ENCODE peak calls at places on chromosomes 12 and 14, in eight cellular contexts. W is fibroblast of pulmonary artery, P is fibroblast of mammary gland, H is left ventricle myocardium inferior, N is IMR-90, C is kidney epithelial cell, A is lung, B is endodermal cell. O is an unnamed sample.

GRCh38 chr14:89630096-89630829 is 213.2 kb upstream of the FOXN3 start:
- DNase-seq in W (no peak), P (peak), H (peak), N (no peak), C (no peak), A (no peak), B (no peak), O (no peak)

GRCh38 chr12:110141389-110141788 is 17.2 kb downstream of the IFT81 start:
- DNase-seq in W (peak), P (peak), H (peak), N (peak), C (no peak), A (no peak), B (no peak), O (peak)

GRCh38 chr12:25020621-25021243 is 71.8 kb upstream of the BCAT1 start:
- DNase-seq in W (no peak), P (no peak), H (no peak), N (no peak), C (no peak), A (no peak), B (no peak), O (no peak)

GRCh38 chr14:50471838-50472465 is 60.4 kb downstream of the MAP4K5 start:
- DNase-seq in W (no peak), P (no peak), H (no peak), N (no peak), C (no peak), A (no peak), B (no peak), O (no peak)

GRCh38 chr12:111529424-111530368 is 69.4 kb downstream of the ATXN2 start:
- DNase-seq in W (peak), P (peak), H (no peak), N (peak), C (peak), A (no peak), B (peak), O (peak)

GRCh38 chr12:3614806-3615466 is 123.9 kb downstream of the PRMT8 start:
- DNase-seq in W (no peak), P (no peak), H (no peak), N (no peak), C (no peak), A (no peak), B (peak), O (no peak)

GRCh38 chr12:103811791-103812190 is 29.2 kb downstream of the NT5DC3 start:
- DNase-seq in W (no peak), P (no peak), H (no peak), N (no peak), C (no peak), A (no peak), B (no peak), O (no peak)

GRCh38 chr14:56129092-56129491 is 10.9 kb downstream of the PELI2 start:
- DNase-seq in W (no peak), P (no peak), H (no peak), N (no peak), C (no peak), A (no peak), B (no peak), O (no peak)

GRCh38 chr14:73787760-73788508 is 63.7 kb upstream of the PTGR2 start:
- DNase-seq in W (peak), P (peak), H (no peak), N (peak), C (no peak), A (no peak), B (no peak), O (peak)

GRCh38 chr14:51395361-51395849 is 155.4 kb downstream of the TMX1 start:
- DNase-seq in W (peak), P (peak), H (peak), N (peak), C (no peak), A (no peak), B (peak), O (peak)

GRCh38 chr14:23572524-23572828 is 4.9 kb upstream of the AP1G2 start:
- DNase-seq in W (no peak), P (no peak), H (no peak), N (no peak), C (no peak), A (no peak), B (no peak), O (no peak)

GRCh38 chr14:61322011-61322798 is 826 bp downstream of the PRKCH start:
- DNase-seq in W (no peak), P (no peak), H (peak), N (no peak), C (no peak), A (peak), B (peak), O (no peak)

GRCh38 chr12:81991868-81992267 is 232.7 kb upstream of the PPFIA2 start:
- DNase-seq in W (no peak), P (no peak), H (no peak), N (no peak), C (no peak), A (no peak), B (no peak), O (no peak)

GRCh38 chr12:81987351-81987750 is 228.2 kb upstream of the PPFIA2 start:
- DNase-seq in W (no peak), P (no peak), H (no peak), N (no peak), C (no peak), A (no peak), B (no peak), O (no peak)

GRCh38 chr12:81992461-81992860 is 233.3 kb upstream of the PPFIA2 start:
- DNase-seq in W (no peak), P (peak), H (no peak), N (no peak), C (no peak), A (no peak), B (peak), O (no peak)
- TF ChIP-seq CTCF in W (no peak), P (peak), H (peak), N (no peak), C (peak), A (no peak), B (peak), O (no peak)

GRCh38 chr14:75183225-75183624 is 6.8 kb upstream of the TMED10 start:
- DNase-seq in W (no peak), P (no peak), H (no peak), N (no peak), C (no peak), A (no peak), B (no peak), O (no peak)
- H3K4me3 ChIP-seq in W (no peak), P (no peak), H (no peak), N (no peak), C (no peak), A (no peak), B (no peak), O (no peak)

DNA sequence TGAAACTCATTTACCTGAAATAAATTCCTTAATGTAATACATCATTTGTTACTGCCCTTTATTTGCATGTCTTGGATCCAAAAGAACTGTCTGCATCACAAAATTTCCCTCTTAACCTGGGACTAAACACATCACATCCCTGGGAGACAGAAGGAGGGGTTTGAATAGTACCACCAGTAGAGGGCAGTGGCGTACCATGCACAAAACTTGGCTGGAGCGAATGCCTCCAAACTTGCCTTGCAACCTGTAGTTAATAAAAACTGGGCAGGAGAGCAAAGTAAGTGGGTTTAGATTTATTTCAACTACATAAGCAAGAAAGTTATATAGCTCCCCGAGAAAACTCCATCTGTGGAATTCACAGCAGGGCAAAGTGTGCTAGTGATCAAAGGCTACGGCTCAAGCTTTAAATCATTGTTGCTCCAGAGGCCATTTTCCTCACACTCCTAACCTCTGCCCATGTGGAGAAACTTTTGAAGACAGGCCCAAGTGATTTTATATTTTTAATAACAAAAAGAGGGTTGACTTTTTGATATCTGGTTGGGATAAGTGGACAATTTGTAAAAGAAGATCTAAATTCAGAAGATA is 1176.7 kb upstream of the SEL1L start:
- DNase-seq in W (peak), P (peak), H (no peak), N (peak), C (peak), A (peak), B (peak), O (peak)
- TF ChIP-seq CTCF in W (peak), P (peak), H (peak), N (peak), C (peak), A (peak), B (peak), O (peak)

GRCh38 chr14:104659146-104659545 is 30.3 kb upstream of the INF2 start:
- DNase-seq in W (no peak), P (no peak), H (no peak), N (no peak), C (no peak), A (no peak), B (peak), O (no peak)
- H3K4me3 ChIP-seq in W (no peak), P (no peak), H (no peak), N (no peak), C (no peak), A (no peak), B (no peak), O (no peak)

DNA sequence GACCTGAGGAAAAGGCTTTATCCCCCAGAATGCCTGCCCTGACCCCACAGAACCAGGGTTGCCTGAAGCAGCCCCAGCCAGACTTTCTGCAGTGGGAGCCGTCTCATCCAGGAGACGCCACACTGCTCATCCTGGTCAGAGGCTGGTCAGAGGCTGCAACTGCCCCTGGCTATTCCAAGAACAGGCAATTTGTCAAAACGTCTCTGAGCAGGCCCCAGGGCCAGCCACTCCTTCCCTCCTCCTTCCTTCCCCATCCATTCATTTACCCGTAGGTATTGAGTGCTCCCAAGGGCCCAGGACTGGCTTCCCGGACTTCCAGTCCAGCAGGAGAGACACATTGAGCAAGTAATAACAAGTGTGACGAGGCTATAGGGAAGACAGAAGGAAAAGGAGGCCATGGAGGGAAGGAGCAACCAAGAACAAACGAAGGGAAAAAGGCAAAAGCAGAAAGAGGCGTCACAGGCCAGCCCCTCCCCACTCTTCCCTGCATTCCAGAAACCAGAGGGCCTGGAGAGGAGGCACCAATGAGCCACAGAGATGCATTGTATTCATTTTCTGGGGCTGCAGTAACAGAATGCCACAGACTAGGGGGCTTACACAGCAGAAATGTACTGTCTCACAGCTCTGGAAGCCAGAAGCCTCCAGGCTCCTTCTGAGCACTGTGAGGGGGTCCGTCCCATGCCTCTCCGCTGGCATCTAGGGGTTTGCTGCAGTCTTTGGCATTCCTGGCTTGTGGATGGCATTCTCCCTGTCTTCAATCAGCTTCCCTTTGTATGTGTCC is 21.0 kb upstream of the CD9 start:
- DNase-seq in W (peak), P (no peak), H (no peak), N (peak), C (no peak), A (no peak), B (peak), O (peak)
- TF ChIP-seq CTCF in W (peak), P (no peak), H (no peak), N (peak), C (peak), A (no peak), B (peak), O (peak)

GRCh38 chr14:32009636-32010560 is 67.2 kb upstream of the ARHGAP5 start:
- DNase-seq in W (no peak), P (no peak), H (no peak), N (no peak), C (no peak), A (no peak), B (no peak), O (no peak)

GRCh38 chr14:32006267-32007110 is 70.6 kb upstream of the ARHGAP5 start:
- DNase-seq in W (no peak), P (no peak), H (no peak), N (peak), C (peak), A (no peak), B (peak), O (peak)

GRCh38 chr14:32009221-32009620 is 67.9 kb upstream of the ARHGAP5 start:
- DNase-seq in W (no peak), P (no peak), H (no peak), N (no peak), C (no peak), A (no peak), B (no peak), O (no peak)

GRCh38 chr14:32008602-32009193 is 68.4 kb upstream of the ARHGAP5 start:
- DNase-seq in W (no peak), P (no peak), H (no peak), N (no peak), C (no peak), A (no peak), B (no peak), O (no peak)

DNA sequence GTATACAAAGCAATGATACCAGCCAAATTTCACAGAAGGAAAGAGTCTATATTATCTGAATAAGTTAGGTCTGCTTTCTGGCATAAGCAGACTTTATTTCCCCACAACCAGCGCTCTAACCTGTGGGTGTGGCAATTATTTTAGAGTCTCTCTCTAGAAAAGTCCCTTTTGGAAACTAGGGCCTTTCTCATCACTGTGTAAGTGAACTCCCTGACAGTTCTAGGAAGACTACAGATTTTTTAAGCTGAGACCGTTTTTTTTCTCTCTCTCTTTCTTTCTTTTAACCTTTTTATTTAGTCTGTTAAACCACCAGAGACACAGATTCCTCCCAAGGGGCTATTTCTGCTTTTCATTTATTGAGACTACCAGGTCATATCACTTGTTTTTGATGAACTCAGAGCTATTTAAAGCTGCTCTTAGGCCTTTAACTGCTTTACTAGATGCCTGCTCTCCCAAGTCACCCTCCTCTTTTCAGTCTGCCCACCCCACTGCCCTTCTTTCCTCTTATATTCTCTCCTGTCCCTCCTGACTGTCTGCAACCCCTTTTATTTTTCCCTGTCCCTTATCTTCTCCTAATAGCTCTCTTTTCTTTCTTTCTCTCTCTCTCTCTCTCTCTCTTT is 69.2 kb upstream of the ARHGAP5 start:
- DNase-seq in W (no peak), P (no peak), H (no peak), N (no peak), C (no peak), A (no peak), B (no peak), O (no peak)
- H3K4me3 ChIP-seq in W (no peak), P (no peak), H (no peak), N (no peak), C (no peak), A (no peak), B (no peak), O (no peak)

O was measured in fibroblast of villous mesenchyme.